ENCODE peak calls at places on chromosomes 13 and 19, in seven cellular contexts. U is tibial artery, S is breast epithelium, P is adrenal gland, V is H9, B is cardiac muscle cell, G is HCT116. L is an unnamed sample.

GRCh38 chr13:29845440-29846056 is 4.9 kb downstream of the UBL3 start:
- DNase-seq in U (no peak), S (no peak), P (no peak), V (no peak), B (no peak), G (no peak), L (no peak)

GRCh38 chr19:11821474-11821873 is 7.4 kb downstream of the ZNF440 start:
- DNase-seq in U (no peak), S (no peak), P (peak; percentile 23), V (no peak), B (no peak), G (no peak), L (no peak)

GRCh38 chr19:19661675-19662251 is 1.7 kb downstream of the ATP13A1 start:
- DNase-seq in U (no peak), S (no peak), P (no peak), V (peak; percentile 26), B (no peak), G (no peak), L (no peak)

GRCh38 chr13:23321534-23322241 is 111.8 kb downstream of the SACS start:
- DNase-seq in U (peak; percentile 74), S (no peak), P (peak; percentile 57), V (no peak), B (no peak), G (peak; percentile 26), L (no peak)

GRCh38 chr13:39317284-39317683 is 279.0 kb downstream of the NHLRC3 start:
- DNase-seq in U (no peak), S (no peak), P (peak; percentile 54), V (no peak), B (no peak), G (no peak), L (no peak)

GRCh38 chr13:45817833-45818232 is 33.7 kb downstream of the SIAH3 start:
- DNase-seq in U (no peak), S (no peak), P (no peak), V (no peak), B (no peak), G (no peak), L (no peak)

GRCh38 chr13:32021785-32022184 is 9.8 kb upstream of the FRY start:
- DNase-seq in U (no peak), S (no peak), P (no peak), V (no peak), B (no peak), G (no peak), L (no peak)

GRCh38 chr19:48587387-48587786 is 19.2 kb upstream of the SPACA4 start:
- DNase-seq in U (no peak), S (no peak), P (no peak), V (no peak), B (no peak), G (no peak), L (no peak)

GRCh38 chr13:25807562-25807961 is 244.3 kb downstream of the SHISA2 start:
- DNase-seq in U (no peak), S (no peak), P (no peak), V (no peak), B (no peak), G (no peak), L (no peak)

GRCh38 chr13:113599396-113599795 is 14.8 kb downstream of the TFDP1 start:
- DNase-seq in U (peak; percentile 43), S (peak; percentile 33), P (peak; percentile 1), V (peak; percentile 12), B (no peak), G (no peak), L (no peak)

GRCh38 chr19:1767464-1767933 is 14.2 kb downstream of the ONECUT3 start:
- DNase-seq in U (no peak), S (no peak), P (peak; percentile 28), V (no peak), B (peak; percentile 44), G (no peak), L (peak; percentile 54)

GRCh38 chr19:40512473-40513344 is 45.9 kb downstream of the SPTBN4 start:
- DNase-seq in U (no peak), S (no peak), P (peak; percentile 20), V (peak; percentile 67), B (peak; percentile 70), G (no peak), L (no peak)

GRCh38 chr13:72125561-72125960 is 258.6 kb upstream of the DACH1 start:
- DNase-seq in U (no peak), S (no peak), P (no peak), V (no peak), B (no peak), G (no peak), L (no peak)

GRCh38 chr13:74816737-74817136 is 665.2 kb downstream of the TBC1D4 start:
- DNase-seq in U (no peak), S (no peak), P (no peak), V (no peak), B (no peak), G (no peak), L (no peak)
- H3K4me1 ChIP-seq in U (no peaks in the 10 kb centered on the region), S (no peaks in the 10 kb centered on the region), P (no peaks in the 10 kb centered on the region), V (no peaks in the 10 kb centered on the region), B (no peaks in the 10 kb centered on the region), G (no peaks in the 10 kb centered on the region), L (no peaks in the 10 kb centered on the region)

DNA sequence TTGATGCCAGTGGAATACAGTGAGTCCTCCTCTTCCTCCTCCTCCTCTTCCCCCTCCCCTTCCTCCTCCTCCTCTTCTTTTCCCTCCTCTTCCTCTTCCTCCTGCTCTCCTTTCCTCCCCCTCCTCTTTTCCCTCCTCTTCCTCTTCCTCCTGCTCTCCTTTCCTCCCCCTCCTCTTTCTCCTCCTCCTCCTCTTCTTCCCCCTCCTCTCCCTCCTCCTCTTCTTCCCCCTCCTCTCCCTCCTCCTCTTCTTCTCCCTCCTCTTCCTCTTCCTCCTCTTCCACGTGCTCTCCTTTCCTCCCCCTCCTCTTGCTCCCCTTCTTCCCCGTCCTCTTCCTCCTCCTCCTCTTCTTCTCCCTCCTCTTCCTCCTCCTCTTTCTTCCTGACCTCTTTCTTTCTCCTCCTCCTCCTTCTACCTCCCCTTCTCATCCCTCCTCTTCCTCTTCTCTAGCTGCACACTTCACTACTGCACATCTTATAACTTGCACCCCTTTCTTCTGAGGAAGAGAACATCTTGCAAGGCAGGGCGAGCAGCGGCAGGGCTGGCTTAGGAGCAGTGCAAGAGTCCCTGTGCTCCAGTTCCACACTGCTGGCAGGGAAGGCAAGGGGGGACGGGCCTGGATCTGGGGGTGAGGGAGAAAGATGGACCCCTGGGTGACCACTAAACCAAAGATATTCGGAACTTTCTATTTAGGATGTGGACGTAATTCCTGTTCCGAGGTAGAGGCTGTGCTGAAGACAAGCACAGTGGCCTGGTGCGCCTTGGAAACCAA is 5.6 kb downstream of the PDX1 start:
- DNase-seq in U (no peak), S (no peak), P (no peak), V (no peak), B (no peak), G (no peak), L (no peak)
- H3K27me3 ChIP-seq in U (peaks cover 100% of the 10 kb centered on the region), S (peaks cover under 1% of the 10 kb centered on the region), P (peaks cover 93% of the 10 kb centered on the region), V (peaks cover 100% of the 10 kb centered on the region), B (peaks cover 100% of the 10 kb centered on the region), G (no peaks in the 10 kb centered on the region), L (peaks cover 39% of the 10 kb centered on the region)

GRCh38 chr19:54159352-54160181 is at the start of gene LENG1:
- DNase-seq in U (peak; percentile 100), S (peak; percentile 100), P (peak; percentile 100), V (peak; percentile 100), B (peak; percentile 100), G (peak; percentile 100), L (peak; percentile 100)
- TF ChIP-seq CTCF in U (peak; percentile 22), S (no peak), P (peak; percentile 30), V (peak; percentile 52), B (peak; percentile 36), G (no peak), L (no peak)

GRCh38 chr19:44726465-44726864 is 22.0 kb upstream of the BCL3 start:
- DNase-seq in U (no peak), S (no peak), P (no peak), V (no peak), B (no peak), G (no peak), L (no peak)

GRCh38 chr19:44725251-44725650 is 23.3 kb upstream of the BCL3 start:
- DNase-seq in U (peak; percentile 66), S (no peak), P (peak; percentile 58), V (no peak), B (no peak), G (no peak), L (no peak)

GRCh38 chr19:44723299-44723951 is 24.5 kb downstream of the CEACAM16 start:
- DNase-seq in U (no peak), S (no peak), P (no peak), V (no peak), B (no peak), G (no peak), L (no peak)

GRCh38 chr19:44723952-44724319 is 24.6 kb upstream of the BCL3 start:
- DNase-seq in U (peak; percentile 87), S (peak; percentile 87), P (peak; percentile 84), V (peak; percentile 89), B (peak; percentile 83), G (peak; percentile 68), L (peak; percentile 75)

GRCh38 chr19:44725684-44726083 is 22.8 kb upstream of the BCL3 start:
- DNase-seq in U (no peak), S (no peak), P (no peak), V (no peak), B (no peak), G (no peak), L (no peak)
- H3K4me1 ChIP-seq in U (peaks cover 18% of the 10 kb centered on the region), S (no peaks in the 10 kb centered on the region), P (peaks cover 31% of the 10 kb centered on the region), V (no peaks in the 10 kb centered on the region), B (no peaks in the 10 kb centered on the region), G (peaks cover 26% of the 10 kb centered on the region), L (peaks cover 25% of the 10 kb centered on the region)

GRCh38 chr13:71033026-71033425 is 834.0 kb downstream of the DACH1 start:
- DNase-seq in U (no peak), S (no peak), P (no peak), V (no peak), B (no peak), G (no peak), L (no peak)

GRCh38 chr13:71030789-71031188 is 836.2 kb downstream of the DACH1 start:
- DNase-seq in U (no peak), S (no peak), P (no peak), V (no peak), B (no peak), G (no peak), L (no peak)

GRCh38 chr13:71039440-71039839 is 827.6 kb downstream of the DACH1 start:
- DNase-seq in U (no peak), S (no peak), P (no peak), V (no peak), B (no peak), G (no peak), L (no peak)

GRCh38 chr13:71028884-71029283 is 838.1 kb downstream of the DACH1 start:
- DNase-seq in U (no peak), S (no peak), P (no peak), V (no peak), B (no peak), G (no peak), L (no peak)

GRCh38 chr13:71034018-71034417 is 833.0 kb downstream of the DACH1 start:
- DNase-seq in U (no peak), S (no peak), P (no peak), V (no peak), B (no peak), G (no peak), L (no peak)
- H3K27me3 ChIP-seq in U (no peaks in the 10 kb centered on the region), S (no peaks in the 10 kb centered on the region), P (no peaks in the 10 kb centered on the region), V (peaks cover 7% of the 10 kb centered on the region), B (no peaks in the 10 kb centered on the region), G (no peaks in the 10 kb centered on the region), L (no peaks in the 10 kb centered on the region)